ENCODE peak calls at places on chromosomes 7 and 10, in eight cellular contexts. W, F, N, B, R, X, I and J are unnamed samples.

GRCh38 chr10:129323877-129324276 is 143.2 kb upstream of the MGMT start:
- DNase-seq in I (no peak), N (no peak), R (no peak), X (no peak), B (no peak), W (no peak), F (no peak), J (no peak)

GRCh38 chr7:151833691-151834090 is 43.2 kb downstream of the PRKAG2 start:
- DNase-seq in F (no peak), B (no peak), X (no peak), R (no peak), N (no peak), W (no peak), I (no peak), J (no peak)

GRCh38 chr7:1459930-1460756 is 873 bp upstream of the MICALL2 start:
- DNase-seq in N (no peak), X (peak; percentile 39), F (peak; percentile 57), R (no peak), W (peak; percentile 16), B (no peak), I (peak; percentile 20), J (no peak)

GRCh38 chr10:101725843-101726242 is 30.9 kb upstream of the FBXW4 start:
- DNase-seq in F (peak; percentile 90), N (peak; percentile 69), I (no peak), B (no peak), W (no peak), X (no peak), R (no peak), J (no peak)

GRCh38 chr7:7178906-7179305 is 3.4 kb upstream of the C1GALT1 start:
- DNase-seq in W (no peak), R (no peak), I (no peak), X (no peak), N (no peak), F (no peak), B (no peak), J (no peak)

GRCh38 chr7:137081694-137082093 is 213.2 kb downstream of the CHRM2 start:
- DNase-seq in I (no peak), B (no peak), X (no peak), F (no peak), R (no peak), N (peak; percentile 39), W (peak; percentile 97), J (no peak)

GRCh38 chr7:43303740-43304241 is 191.3 kb downstream of the HECW1 start:
- DNase-seq in I (no peak), R (no peak), F (no peak), X (no peak), N (no peak), W (peak; percentile 40), B (no peak), J (no peak)

GRCh38 chr10:28940158-28940888 is 263.0 kb downstream of the BAMBI start:
- DNase-seq in F (no peak), X (no peak), W (no peak), I (peak; percentile 69), N (no peak), R (no peak), B (no peak), J (no peak)

GRCh38 chr7:115113776-115114175 is 191.9 kb downstream of the MDFIC start:
- DNase-seq in F (no peak), B (no peak), X (no peak), W (no peak), N (no peak), I (no peak), R (no peak), J (no peak)

GRCh38 chr10:43502931-43503330 is 66.0 kb downstream of the ZNF487 start:
- DNase-seq in B (no peak), R (no peak), N (no peak), W (no peak), F (no peak), X (no peak), I (no peak), J (no peak)

GRCh38 chr10:94076325-94076841 is 82.7 kb downstream of the PLCE1 start:
- DNase-seq in F (peak; percentile 68), B (no peak), X (no peak), W (peak; percentile 80), I (peak; percentile 77), N (peak; percentile 46), R (no peak), J (no peak)

GRCh38 chr10:114386446-114386845 is 17.9 kb downstream of the AFAP1L2 start:
- DNase-seq in W (no peak), R (no peak), F (no peak), I (no peak), X (no peak), N (no peak), B (no peak), J (no peak)

GRCh38 chr7:128833939-128834310 is 3.7 kb downstream of the FLNC start:
- DNase-seq in X (no peak), W (peak; percentile 65), R (no peak), B (no peak), I (no peak), N (no peak), F (no peak), J (no peak)

GRCh38 chr10:28393956-28394568 is 91.2 kb upstream of the MPP7 start:
- DNase-seq in W (peak; percentile 72), R (no peak), F (peak; percentile 75), X (peak; percentile 59), I (peak; percentile 46), B (no peak), N (peak; percentile 78), J (peak; percentile 68)

GRCh38 chr10:124722812-124723783 is 21.1 kb downstream of the FAM53B start:
- DNase-seq in B (peak; percentile 81), I (no peak), W (no peak), F (no peak), X (peak; percentile 56), N (no peak), R (peak; percentile 88), J (peak; percentile 70)

GRCh38 chr10:45376364-45376801 is 2.4 kb downstream of the ALOX5 start:
- DNase-seq in R (no peak), B (no peak), N (no peak), F (peak; percentile 37), I (no peak), W (no peak), X (no peak), J (no peak)

GRCh38 chr10:45375101-45375500 is 1.1 kb downstream of the ALOX5 start:
- DNase-seq in R (no peak), N (no peak), X (no peak), F (no peak), B (no peak), W (no peak), I (no peak), J (no peak)

GRCh38 chr10:45374451-45375052 is 536 bp downstream of the ALOX5 start:
- DNase-seq in F (peak; percentile 45), I (no peak), N (no peak), X (no peak), B (no peak), R (no peak), W (no peak), J (peak; percentile 72)

GRCh38 chr10:45377321-45377720 is 3.3 kb downstream of the ALOX5 start:
- DNase-seq in B (no peak), I (no peak), R (no peak), W (no peak), F (no peak), N (no peak), X (no peak), J (no peak)

DNA sequence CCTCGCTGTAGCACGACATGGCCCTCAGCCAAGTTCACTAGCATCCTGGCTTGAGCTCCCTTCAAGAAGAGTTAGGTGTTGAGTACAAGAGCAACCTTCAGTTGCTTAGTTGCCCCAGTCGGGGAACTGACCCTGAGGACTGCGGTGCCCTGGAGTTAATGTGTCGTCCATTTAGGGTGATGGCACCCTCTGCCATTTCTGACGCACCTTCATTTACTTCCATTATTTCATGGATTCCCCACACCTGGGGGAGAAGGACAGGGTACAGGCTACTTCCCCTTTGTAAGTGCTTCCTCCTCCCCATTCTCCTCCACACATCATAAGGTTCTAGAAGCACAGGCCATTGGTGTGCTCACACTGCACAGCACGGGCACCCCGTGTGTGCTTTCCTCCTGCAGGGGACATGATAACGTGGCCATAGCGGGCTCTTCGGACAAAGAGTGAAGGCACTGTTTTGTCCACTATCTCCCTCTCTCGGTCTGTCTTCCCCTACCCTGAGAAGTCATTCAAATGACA is 1.8 kb downstream of the ALOX5 start:
- DNase-seq in X (no peak), R (no peak), F (no peak), N (no peak), I (no peak), B (no peak), W (no peak), J (peak; percentile 50)
- H3K4me3 ChIP-seq in X (no peak overlapping the region), R (peak overlapping the region; percentile 81), F (no peak overlapping the region), N (no peak overlapping the region), I (no peak overlapping the region), B (no peak overlapping the region), W (no peak overlapping the region), J (peak overlapping the region; percentile 44)

GRCh38 chr10:69676301-69676700 is 46.3 kb downstream of the FAM241B start:
- DNase-seq in W (no peak), N (no peak), X (no peak), I (no peak), B (no peak), F (no peak), R (no peak), J (peak; percentile 42)
- H3K27me3 ChIP-seq in W (no peaks in the 10 kb centered on the region), N (no peaks in the 10 kb centered on the region), X (no peaks in the 10 kb centered on the region), I (peaks cover 46% of the 10 kb centered on the region), B (peaks cover 18% of the 10 kb centered on the region), F (no peaks in the 10 kb centered on the region), R (peaks cover 2% of the 10 kb centered on the region), J (no peaks in the 10 kb centered on the region)

GRCh38 chr7:47581442-47581820 is 480 bp downstream of the TNS3 start:
- DNase-seq in F (peak; percentile 74), N (peak; percentile 80), W (no peak), I (no peak), R (no peak), X (no peak), B (peak; percentile 79), J (peak; percentile 73)
- H3K4me1 ChIP-seq in F (peaks cover 15% of the 10 kb centered on the region), N (peaks cover 10% of the 10 kb centered on the region), W (no peaks in the 10 kb centered on the region), I (peaks cover 68% of the 10 kb centered on the region), R (peaks cover 3% of the 10 kb centered on the region), X (no peaks in the 10 kb centered on the region), B (peaks cover 30% of the 10 kb centered on the region), J (peaks cover 59% of the 10 kb centered on the region)

DNA sequence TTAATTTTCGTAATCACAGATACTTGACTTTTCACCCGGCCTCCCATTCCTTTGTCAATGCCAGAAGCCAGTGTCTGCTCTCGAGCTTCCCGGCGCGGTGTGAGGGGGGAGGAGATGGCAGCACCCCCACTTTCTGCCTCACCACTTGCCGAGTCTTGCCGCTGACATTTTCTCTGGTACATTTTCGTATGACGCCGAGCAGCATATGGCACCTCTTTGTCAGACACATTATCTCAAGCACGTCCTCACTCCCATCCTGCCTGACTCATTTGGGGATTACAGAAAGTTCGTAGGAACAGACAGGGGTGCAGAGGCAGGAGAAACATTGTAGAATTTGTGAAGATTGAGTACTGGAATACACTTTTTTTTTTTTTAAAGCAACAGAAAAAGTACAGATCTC is 60.8 kb upstream of the SORCS3 start:
- DNase-seq in I (no peak), B (no peak), R (no peak), W (peak; percentile 52), X (no peak), N (no peak), F (no peak), J (no peak)
- H3K4me3 ChIP-seq in I (no peak overlapping the region), B (no peak overlapping the region), R (no peak overlapping the region), W (no peak overlapping the region), X (no peak overlapping the region), N (no peak overlapping the region), F (no peak overlapping the region), J (no peak overlapping the region)